ENCODE peak calls at places on chromosomes 12 and 14, in six cellular contexts. V, Y, F, G, W and T are unnamed samples.

GRCh38 chr14:80356413-80356812 is 145.1 kb upstream of the DIO2 start:
- DNase-seq in G (no peak), F (no peak), W (no peak), V (no peak), Y (peak; percentile 1), T (no peak)

GRCh38 chr14:96586921-96587822 is 85.0 kb downstream of the PAPOLA start:
- DNase-seq in F (no peak), V (peak; percentile 35), W (peak; percentile 62), Y (no peak), G (no peak), T (no peak)

GRCh38 chr14:52950410-52950897 is 396 bp downstream of the FERMT2 start:
- DNase-seq in F (peak; percentile 77), V (peak; percentile 88), G (peak; percentile 62), Y (peak; percentile 14), W (peak; percentile 92), T (no peak)

GRCh38 chr12:2064078-2064507 is 11.3 kb downstream of the CACNA1C start:
- DNase-seq in G (no peak), F (no peak), V (no peak), Y (peak; percentile 23), W (no peak), T (peak; percentile 64)

GRCh38 chr14:63443361-63443760 is 99.8 kb downstream of the PPP2R5E start:
- DNase-seq in F (no peak), Y (no peak), W (no peak), V (no peak), G (no peak), T (no peak)

GRCh38 chr12:44052554-44052953 is 216.7 kb downstream of the TMEM117 start:
- DNase-seq in W (no peak), G (no peak), F (no peak), V (no peak), Y (no peak), T (no peak)

GRCh38 chr14:63996575-63997220 is 143.9 kb downstream of the SYNE2 start:
- DNase-seq in F (no peak), G (no peak), Y (no peak), V (no peak), W (no peak), T (no peak)

GRCh38 chr12:68271346-68271745 is 17.9 kb upstream of the IL22 start:
- DNase-seq in Y (no peak), F (no peak), W (no peak), V (no peak), G (no peak), T (no peak)

GRCh38 chr12:115227137-115227615 is 543.2 kb upstream of the TBX3 start:
- DNase-seq in V (no peak), G (peak; percentile 49), Y (no peak), F (no peak), W (no peak), T (no peak)

GRCh38 chr14:101874001-101874400 is 90.4 kb upstream of the DYNC1H1 start:
- DNase-seq in G (no peak), Y (no peak), W (no peak), V (no peak), F (no peak), T (no peak)

GRCh38 chr14:101873401-101873800 is 91.0 kb upstream of the DYNC1H1 start:
- DNase-seq in G (no peak), W (no peak), V (no peak), Y (no peak), F (no peak), T (no peak)

GRCh38 chr14:101875041-101875725 is 89.2 kb upstream of the DYNC1H1 start:
- DNase-seq in V (no peak), W (no peak), Y (no peak), G (no peak), F (no peak), T (no peak)

GRCh38 chr14:101870273-101870939 is 94.0 kb upstream of the DYNC1H1 start:
- DNase-seq in W (no peak), F (no peak), V (no peak), G (no peak), Y (no peak), T (no peak)

DNA sequence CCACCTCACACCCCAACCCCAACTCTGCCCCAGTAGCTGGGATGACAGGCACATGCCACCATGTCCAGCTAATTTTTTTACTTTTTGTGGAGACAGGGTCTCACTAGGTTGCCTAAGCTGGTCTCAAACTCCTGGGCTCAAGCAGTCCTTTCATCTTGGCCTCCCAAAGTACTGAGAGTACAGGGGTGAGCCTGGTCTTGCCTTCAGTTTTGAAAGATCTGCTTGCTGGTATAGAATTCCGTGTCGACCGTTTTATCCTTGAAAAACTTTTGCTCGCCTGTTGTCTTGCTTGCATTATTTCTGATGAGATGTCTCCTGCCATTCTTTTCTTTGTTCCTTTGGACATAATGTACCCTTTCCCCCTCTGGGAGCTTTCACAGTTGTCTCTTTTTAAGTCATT is 92.0 kb upstream of the DYNC1H1 start:
- DNase-seq in W (no peak), G (no peak), F (no peak), Y (no peak), V (no peak), T (no peak)
- TF ChIP-seq CTCF in W (no peak), G (no peak), F (no peak), Y (no peak), V (no peak), T (no peak)

DNA sequence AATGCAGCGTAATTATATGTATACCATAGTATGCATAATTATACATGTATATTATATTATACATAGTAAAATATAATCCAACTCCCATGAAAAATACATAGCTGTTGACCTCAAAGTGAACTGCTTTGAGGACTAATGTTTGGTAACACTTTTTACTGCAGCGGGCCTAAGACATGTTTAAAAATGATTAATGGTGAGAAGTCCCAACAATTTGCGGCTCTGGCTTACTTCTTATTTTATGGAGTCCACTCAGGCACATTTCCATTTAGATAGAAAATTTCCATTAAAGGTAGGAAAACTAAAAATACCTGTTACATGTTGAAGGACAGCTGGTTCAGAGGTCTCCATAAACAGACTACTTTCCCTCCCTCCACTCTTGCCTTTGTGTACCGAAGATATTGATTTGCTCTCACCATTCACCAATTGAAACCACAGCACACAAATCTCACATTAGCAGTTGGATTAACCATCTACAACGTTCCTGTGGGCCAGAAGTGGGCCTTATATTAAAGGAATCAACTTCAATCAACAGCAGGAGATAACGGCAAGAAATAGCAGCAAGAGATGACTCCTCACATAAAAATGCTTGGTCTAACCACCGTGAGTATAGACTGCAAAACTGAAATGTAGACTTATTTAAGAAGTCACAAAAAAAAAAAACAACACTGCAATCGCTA is 14.1 kb upstream of the NT5DC3 start:
- DNase-seq in W (no peak), F (no peak), Y (no peak), V (no peak), G (no peak), T (no peak)
- TF ChIP-seq CTCF in W (no peak), F (no peak), Y (no peak), V (no peak), G (no peak), T (no peak)

DNA sequence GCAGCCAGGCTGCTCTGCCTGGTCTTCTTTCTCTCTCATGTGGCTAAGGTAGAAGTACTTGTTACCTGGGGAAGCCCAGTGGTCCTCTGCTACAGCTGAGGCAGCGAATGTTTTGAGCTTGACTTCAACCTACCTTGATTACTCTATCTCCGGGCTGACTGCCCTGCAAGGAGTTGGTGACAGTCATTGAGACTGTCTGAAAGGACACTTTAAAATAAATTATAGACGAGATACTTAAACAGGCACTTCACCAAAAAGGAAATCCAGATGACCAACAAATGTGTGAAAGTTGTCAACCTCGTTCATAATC is 474 bp upstream of the CIT start:
- DNase-seq in V (no peak), G (no peak), F (no peak), Y (no peak), W (no peak), T (no peak)
- TF ChIP-seq CTCF in V (no peak), G (no peak), F (no peak), Y (no peak), W (no peak), T (no peak)

DNA sequence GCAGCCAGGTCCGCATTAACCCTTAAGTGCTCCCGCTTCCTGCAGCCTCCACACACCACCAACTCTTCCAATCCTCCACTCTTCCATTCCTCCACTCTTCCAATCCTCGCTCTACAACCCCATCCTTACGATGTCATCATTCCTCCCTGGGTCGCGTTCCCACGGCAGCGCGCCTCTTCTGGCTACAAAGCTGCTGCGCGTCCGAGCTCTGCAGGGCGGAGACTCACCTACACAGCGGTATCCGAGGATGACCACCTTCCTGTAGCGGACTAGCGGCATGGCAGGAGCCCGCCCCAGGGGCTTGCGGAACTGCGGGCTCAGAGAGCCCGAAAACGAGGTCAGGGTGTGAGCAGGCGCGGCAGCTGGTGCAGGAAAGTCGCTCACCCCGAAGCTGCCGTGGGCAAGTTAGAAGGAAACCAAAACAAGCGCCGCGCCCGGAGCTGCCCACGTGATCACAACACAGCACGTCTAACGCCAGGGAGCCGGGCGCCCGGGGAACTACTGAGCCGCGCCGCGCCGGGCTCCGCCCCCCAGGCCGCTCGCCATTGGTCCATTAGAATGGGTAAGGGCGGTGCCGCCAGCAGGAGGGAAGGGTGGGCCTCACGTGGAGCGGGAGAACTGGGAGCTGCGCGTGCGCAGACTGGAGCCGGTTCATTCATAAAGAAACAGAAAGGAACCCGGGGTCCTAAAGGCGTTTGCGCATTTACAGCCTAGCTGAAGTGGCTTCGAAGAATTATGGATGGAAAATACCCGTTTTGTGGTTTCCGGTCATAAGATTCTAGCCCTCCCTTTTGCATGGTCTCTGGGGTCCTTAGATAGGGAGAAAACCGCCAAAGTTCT is at the start of gene RHEBL1:
- DNase-seq in V (peak; percentile 99), W (peak; percentile 100), G (peak; percentile 97), Y (peak; percentile 100), F (peak; percentile 99), T (peak; percentile 98)
- TF ChIP-seq CTCF in V (no peak), W (peak; percentile 39), G (no peak), Y (no peak), F (peak; percentile 14), T (peak; percentile 41)

GRCh38 chr12:14605401-14605989 is 37.8 kb upstream of the PLBD1 start:
- DNase-seq in Y (no peak), W (no peak), F (no peak), V (no peak), G (no peak), T (no peak)
- TF ChIP-seq CTCF in Y (no peak), W (no peak), F (no peak), V (no peak), G (no peak), T (no peak)

GRCh38 chr12:15712823-15713663 is 76.1 kb downstream of the EPS8 start:
- DNase-seq in V (peak; percentile 61), G (peak; percentile 69), W (no peak), F (no peak), Y (no peak), T (no peak)

GRCh38 chr12:15716566-15716965 is 72.6 kb downstream of the EPS8 start:
- DNase-seq in V (no peak), F (no peak), G (no peak), Y (no peak), W (no peak), T (no peak)

GRCh38 chr12:15712160-15712559 is 77.0 kb downstream of the EPS8 start:
- DNase-seq in Y (no peak), F (no peak), G (no peak), V (no peak), W (no peak), T (no peak)

GRCh38 chr12:15710860-15711510 is 78.2 kb downstream of the EPS8 start:
- DNase-seq in G (no peak), W (no peak), V (no peak), Y (no peak), F (no peak), T (no peak)

GRCh38 chr12:15714256-15714655 is 74.9 kb downstream of the EPS8 start:
- DNase-seq in Y (no peak), G (no peak), V (no peak), F (no peak), W (no peak), T (no peak)
- TF ChIP-seq CTCF in Y (no peak), G (no peak), V (no peak), F (no peak), W (no peak), T (no peak)

GRCh38 chr14:95361373-95362179 is 41.9 kb upstream of the CLMN start:
- DNase-seq in Y (peak; percentile 49), F (peak; percentile 75), V (no peak), G (peak; percentile 34), W (no peak), T (peak; percentile 78)
- TF ChIP-seq CTCF in Y (peak; percentile 83), F (peak; percentile 65), V (peak; percentile 34), G (peak; percentile 64), W (peak; percentile 62), T (peak; percentile 52)